ENCODE peak calls at places on chromosome 21, in eight cellular contexts. U is prostate gland, P is brain microvascular endothelial cell, I is psoas muscle, D is lower lobe of right lung, Z is fibroblast of lung, H is neural progenitor cell, J is choroid plexus epithelial cell. F is an unnamed sample.

GRCh38 chr21:25836396-25836795 is 101.6 kb downstream of the GABPA start:
- DNase-seq in J (peak), Z (peak), U (no peak), P (no peak), H (no peak), I (no peak), D (no peak), F (no peak)

GRCh38 chr21:34796518-34797201 is 127.9 kb downstream of the CLIC6 start:
- DNase-seq in Z (no peak), H (no peak), P (no peak), D (no peak), I (no peak), J (no peak), U (peak), F (no peak)

GRCh38 chr21:28754127-28754611 is 238.5 kb downstream of the LTN1 start:
- DNase-seq in H (no peak), U (peak), D (no peak), P (peak), Z (peak), I (no peak), J (peak), F (peak)

GRCh38 chr21:27817902-27818623 is 851.2 kb upstream of the ADAMTS5 start:
- DNase-seq in Z (no peak), U (no peak), H (no peak), I (no peak), P (no peak), D (no peak), J (peak), F (no peak)

GRCh38 chr21:43315244-43316137 is 111.4 kb downstream of the SIK1 start:
- DNase-seq in I (peak), P (no peak), D (no peak), Z (no peak), J (no peak), U (no peak), H (no peak), F (no peak)

GRCh38 chr21:41651830-41652229 is 115.0 kb downstream of the RIPK4 start:
- DNase-seq in J (no peak), U (no peak), Z (no peak), H (no peak), P (no peak), I (no peak), D (no peak), F (no peak)

GRCh38 chr21:43287111-43287973 is 118.5 kb downstream of the CRYAA start:
- DNase-seq in H (no peak), J (peak), I (peak), U (no peak), Z (no peak), D (peak), P (no peak), F (no peak)

GRCh38 chr21:41316641-41317392 is at the start of gene FAM3B:
- DNase-seq in D (peak), I (no peak), Z (no peak), P (no peak), H (peak), J (no peak), U (no peak), F (no peak)

GRCh38 chr21:38250991-38251418 is 5.8 kb upstream of the KCNJ15 start:
- DNase-seq in D (no peak), J (no peak), P (peak), H (no peak), I (no peak), Z (peak), U (no peak), F (no peak)

GRCh38 chr21:28904961-28905435 is 87.7 kb downstream of the LTN1 start:
- DNase-seq in J (no peak), U (no peak), D (no peak), I (no peak), H (no peak), P (no peak), Z (no peak), F (no peak)

GRCh38 chr21:26844258-26845065 is 747 bp downstream of the ADAMTS1 start:
- DNase-seq in H (peak), U (peak), D (peak), Z (peak), J (peak), I (peak), P (peak), F (no peak)

GRCh38 chr21:41821081-41821755 is 54.4 kb upstream of the RIPK4 start:
- DNase-seq in I (no peak), U (no peak), D (no peak), J (no peak), Z (no peak), P (no peak), H (no peak), F (no peak)

GRCh38 chr21:41345934-41346685 is 15.7 kb upstream of the MX2 start:
- DNase-seq in J (no peak), I (no peak), P (no peak), U (peak), D (no peak), Z (no peak), H (no peak), F (no peak)

GRCh38 chr21:41673596-41674335 is 93.1 kb downstream of the RIPK4 start:
- DNase-seq in P (no peak), D (no peak), H (no peak), I (no peak), Z (no peak), J (no peak), U (no peak), F (no peak)

GRCh38 chr21:35204850-35205564 is 155.9 kb upstream of the RUNX1 start:
- DNase-seq in U (peak), Z (peak), J (peak), P (peak), I (peak), H (no peak), D (peak), F (peak)

GRCh38 chr21:25639922-25640670 is 1.0 kb downstream of the JAM2 start:
- DNase-seq in H (peak), J (no peak), D (no peak), U (peak), I (peak), Z (peak), P (no peak), F (no peak)

GRCh38 chr21:25857308-25858099 is 122.7 kb downstream of the GABPA start:
- DNase-seq in D (no peak), P (no peak), I (no peak), Z (no peak), J (no peak), H (no peak), U (no peak), F (no peak)

GRCh38 chr21:41755934-41756773 is 10.7 kb downstream of the RIPK4 start:
- DNase-seq in H (no peak), P (no peak), I (no peak), Z (no peak), J (no peak), U (no peak), D (no peak), F (no peak)

GRCh38 chr21:40704141-40704540 is 142.8 kb downstream of the DSCAM start:
- DNase-seq in U (no peak), D (no peak), P (no peak), J (no peak), Z (no peak), I (no peak), H (no peak), F (no peak)

GRCh38 chr21:42219606-42220137 is 732 bp downstream of the ABCG1 start:
- DNase-seq in I (peak), U (no peak), P (no peak), J (no peak), H (peak), D (peak), Z (peak), F (no peak)

GRCh38 chr21:26169611-26170470 is 729 bp downstream of the APP start:
- DNase-seq in I (peak), Z (peak), H (peak), J (peak), P (peak), U (peak), D (peak), F (no peak)

GRCh38 chr21:27569091-27569490 is 602.2 kb upstream of the ADAMTS5 start:
- DNase-seq in D (no peak), Z (peak), U (no peak), J (peak), I (no peak), P (no peak), H (no peak), F (no peak)

GRCh38 chr21:40516336-40516735 is 330.6 kb downstream of the DSCAM start:
- DNase-seq in J (no peak), D (no peak), Z (no peak), U (no peak), P (no peak), H (peak), I (peak), F (no peak)

GRCh38 chr21:22351076-22351475 is 1352.9 kb downstream of the NCAM2 start:
- DNase-seq in Z (no peak), H (no peak), J (no peak), I (no peak), U (no peak), P (no peak), D (no peak), F (no peak)

GRCh38 chr21:29315155-29315749 is 16.5 kb downstream of the BACH1 start:
- DNase-seq in H (no peak), P (no peak), D (no peak), I (no peak), U (no peak), Z (no peak), J (no peak), F (no peak)

GRCh38 chr21:41786521-41786987 is 19.7 kb upstream of the RIPK4 start:
- DNase-seq in D (no peak), Z (peak), J (no peak), H (no peak), U (peak), P (no peak), I (no peak), F (peak)

GRCh38 chr21:26614251-26614650 is 41.2 kb upstream of the CYYR1 start:
- DNase-seq in H (no peak), Z (no peak), P (no peak), J (peak), U (no peak), I (no peak), D (no peak), F (no peak)

GRCh38 chr21:37435120-37435519 is 68.5 kb downstream of the DYRK1A start:
- DNase-seq in J (peak), U (no peak), I (peak), D (no peak), Z (peak), P (peak), H (peak), F (peak)

GRCh38 chr21:37166733-37167132 is 93.7 kb downstream of the TTC3 start:
- DNase-seq in U (no peak), H (peak), J (no peak), I (no peak), P (no peak), D (no peak), Z (no peak), F (no peak)

DNA sequence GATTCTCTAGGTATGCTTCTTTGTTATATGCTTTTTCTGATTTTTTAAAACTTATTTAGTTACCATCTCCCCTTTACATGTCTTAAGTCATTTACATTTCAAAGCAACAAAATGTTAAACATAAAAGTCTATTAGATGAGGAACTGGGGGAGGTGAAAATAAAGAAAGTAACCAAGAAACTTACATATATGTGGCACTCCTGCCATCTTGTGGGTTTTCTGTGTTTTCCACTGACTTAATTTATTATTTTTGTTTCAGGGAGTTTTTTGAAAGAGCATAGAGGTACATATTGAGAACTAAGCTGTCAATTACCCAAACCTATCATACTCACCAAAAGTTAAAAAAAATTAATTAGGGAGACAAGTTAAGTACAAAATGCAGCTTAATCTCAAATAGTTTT is 1531.1 kb downstream of the MRPL39 start:
- DNase-seq in P (no peak), J (peak), U (no peak), D (no peak), I (no peak), Z (peak), H (no peak), F (no peak)
- TF ChIP-seq CTCF in P (no peak), J (no peak), U (no peak), D (no peak), I (no peak), Z (no peak), H (no peak), F (no peak)

GRCh38 chr21:44658913-44659595 is 1.3 kb downstream of the KRTAP12-3 start:
- DNase-seq in H (no peak), Z (no peak), I (no peak), D (no peak), U (no peak), J (no peak), P (no peak), F (no peak)
- H3K4me3 ChIP-seq in H (no peak), Z (no peak), I (no peak), D (no peak), U (no peak), J (no peak), P (no peak), F (no peak)

DNA sequence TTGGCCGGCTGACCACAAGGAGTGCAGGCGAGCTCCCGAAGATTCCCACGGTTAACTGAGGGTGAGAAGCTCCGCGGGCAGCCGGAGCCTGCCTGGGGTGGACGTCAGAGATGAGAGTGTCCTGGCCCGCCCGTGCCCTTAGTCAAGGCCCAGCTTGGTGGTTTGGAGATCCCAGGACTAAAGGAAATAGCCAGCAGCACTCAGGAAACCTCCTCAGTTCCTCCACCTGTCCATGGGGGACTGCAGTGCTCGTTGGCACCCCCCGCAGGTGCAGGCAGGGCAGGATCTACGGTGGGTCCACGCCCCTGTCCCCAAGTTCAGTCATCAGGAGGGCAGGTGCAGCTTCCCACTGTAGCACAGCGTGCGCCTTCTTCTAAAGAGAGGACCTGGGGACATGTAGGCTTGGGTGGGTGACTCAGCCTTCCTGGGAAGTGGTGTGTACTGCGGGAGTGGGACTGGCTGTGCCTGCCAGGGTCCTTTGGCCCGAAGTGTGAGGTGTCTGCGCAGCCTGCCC is 32.5 kb downstream of the SLX9 start:
- DNase-seq in I (no peak), H (no peak), J (no peak), D (no peak), U (no peak), Z (no peak), P (no peak), F (no peak)
- TF ChIP-seq CTCF in I (no peak), H (no peak), J (no peak), D (no peak), U (no peak), Z (no peak), P (no peak), F (no peak)

GRCh38 chr21:39467746-39468145 is 16.0 kb downstream of the SH3BGR start:
- DNase-seq in I (no peak), J (no peak), Z (no peak), U (no peak), D (no peak), P (no peak), H (no peak), F (no peak)
- H3K4me3 ChIP-seq in I (no peak), J (no peak), Z (no peak), U (no peak), D (no peak), P (no peak), H (no peak), F (no peak)

DNA sequence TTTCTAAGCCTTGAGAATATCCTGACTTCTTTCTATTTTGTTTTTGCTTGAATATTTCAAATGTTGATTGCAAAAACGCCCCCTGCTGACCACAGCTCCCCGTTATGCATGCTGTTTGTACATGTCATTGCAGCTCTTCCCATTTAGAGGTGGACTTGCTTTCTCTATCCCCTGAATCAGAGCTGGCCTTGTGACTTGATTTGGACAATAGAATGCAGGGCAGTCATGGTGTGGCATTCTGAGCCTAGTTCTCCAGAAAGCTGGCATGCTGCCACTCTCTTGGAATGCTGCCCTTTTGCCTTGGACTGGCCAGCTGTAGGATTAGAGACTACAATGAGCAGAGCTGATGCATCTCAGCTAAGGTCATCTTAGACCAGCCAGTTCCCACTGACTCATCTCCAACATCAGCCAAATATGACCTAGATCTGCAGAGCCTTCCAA is 1561.5 kb downstream of the MRPL39 start:
- DNase-seq in I (peak), D (peak), U (peak), H (peak), P (peak), Z (peak), J (peak), F (peak)
- TF ChIP-seq CTCF in I (peak), D (peak), U (no peak), H (peak), P (peak), Z (peak), J (peak), F (no peak)

GRCh38 chr21:31371715-31372114 is 27.7 kb upstream of the TIAM1 start:
- DNase-seq in Z (peak), H (no peak), J (no peak), P (no peak), D (no peak), U (no peak), I (no peak), F (no peak)
- H3K4me3 ChIP-seq in Z (no peak), H (no peak), J (no peak), P (no peak), D (no peak), U (no peak), I (no peak), F (no peak)

GRCh38 chr21:33372582-33372981 is 30.6 kb upstream of the IFNGR2 start:
- DNase-seq in Z (no peak), J (no peak), D (no peak), P (no peak), H (no peak), I (no peak), U (no peak), F (no peak)

GRCh38 chr21:33374874-33375644 is 28.2 kb upstream of the IFNGR2 start:
- DNase-seq in U (no peak), H (no peak), J (no peak), D (no peak), P (no peak), I (no peak), Z (no peak), F (no peak)

GRCh38 chr21:33373451-33373850 is 29.8 kb upstream of the IFNGR2 start:
- DNase-seq in J (no peak), I (no peak), Z (peak), D (no peak), P (no peak), H (no peak), U (no peak), F (no peak)

GRCh38 chr21:33377221-33377620 is 26.0 kb upstream of the IFNGR2 start:
- DNase-seq in U (no peak), I (no peak), H (no peak), P (no peak), D (no peak), Z (no peak), J (no peak), F (no peak)

GRCh38 chr21:33374080-33374873 is 28.9 kb upstream of the IFNGR2 start:
- DNase-seq in U (peak), Z (peak), J (peak), H (peak), P (peak), D (no peak), I (no peak), F (peak)
- TF ChIP-seq CTCF in U (no peak), Z (peak), J (peak), H (peak), P (peak), D (peak), I (peak), F (peak)

DNA sequence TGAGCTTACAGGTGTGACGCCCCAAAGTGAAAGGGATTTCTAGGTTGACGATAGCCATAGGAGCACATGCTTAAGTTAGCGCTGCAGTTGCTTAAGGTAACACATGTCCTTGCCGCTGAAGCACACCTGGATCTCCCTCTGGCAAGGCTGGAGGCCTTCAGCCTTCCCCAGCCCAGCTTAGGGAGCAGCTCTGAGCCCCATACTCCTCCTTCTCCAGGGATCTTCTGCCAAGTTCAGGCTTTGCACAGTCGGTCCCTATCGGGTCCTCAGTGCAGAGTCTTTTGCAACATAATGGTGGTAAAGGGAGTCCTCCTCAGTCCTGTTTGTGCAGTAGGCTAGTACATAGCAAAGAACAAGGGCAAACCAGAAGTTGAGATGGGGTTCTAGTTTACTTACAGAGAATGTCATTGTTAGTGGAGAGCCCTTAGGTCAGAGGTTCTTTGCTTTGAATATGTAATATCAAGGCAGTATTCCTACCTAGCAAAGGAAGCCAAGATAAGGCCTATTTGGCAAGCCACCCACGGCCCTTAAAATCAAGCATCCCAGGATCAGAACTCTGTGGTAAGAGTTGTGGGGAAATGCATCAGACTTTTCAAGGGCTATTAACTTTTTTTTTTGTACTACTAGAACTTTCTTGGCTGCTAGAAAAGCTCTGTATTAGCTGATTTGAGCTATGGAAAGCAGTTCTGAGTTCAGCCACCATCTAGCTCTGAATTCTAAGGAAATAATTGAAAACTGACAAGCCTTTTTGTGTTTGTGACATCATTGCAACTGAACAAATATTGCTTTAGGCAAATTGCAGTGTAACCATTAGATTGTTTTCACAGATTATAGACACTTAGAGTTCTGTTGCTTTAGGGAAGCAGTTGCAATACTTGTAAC is 1.4 kb downstream of the EVA1C start:
- DNase-seq in U (peak), I (peak), H (no peak), J (peak), D (peak), Z (peak), P (no peak), F (no peak)
- H3K4me3 ChIP-seq in U (peak), I (peak), H (no peak), J (peak), D (peak), Z (peak), P (peak), F (peak)

DNA sequence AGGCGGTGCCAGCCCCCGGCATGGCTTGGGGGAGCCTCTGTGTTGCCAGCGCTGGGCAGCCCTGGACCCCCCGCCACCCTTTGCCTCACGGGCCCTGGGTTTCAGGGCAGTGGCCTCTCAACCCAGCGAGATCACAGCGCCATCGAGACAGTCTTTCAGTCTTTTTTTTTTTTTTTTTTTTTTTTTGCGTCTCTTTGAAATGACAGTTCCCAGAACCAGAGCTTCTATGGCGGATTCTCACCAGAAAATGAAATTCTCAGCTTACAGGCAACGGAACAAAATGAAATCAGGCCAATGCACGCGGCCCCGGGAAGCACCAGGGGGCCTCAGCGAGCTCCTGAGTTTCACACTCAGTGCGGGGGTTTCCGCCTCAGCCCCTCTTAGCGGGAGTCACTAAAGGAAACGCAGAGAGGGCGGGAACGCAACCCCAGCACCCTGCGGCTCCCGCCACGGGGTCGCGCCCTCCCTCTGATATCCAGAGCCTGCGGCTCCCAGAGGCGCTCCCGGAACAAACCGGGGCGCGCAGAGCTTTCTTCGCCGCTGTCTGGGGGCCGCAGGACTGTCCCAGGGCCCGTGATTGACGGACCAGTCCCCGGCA is 8.0 kb upstream of the COL6A1 start:
- DNase-seq in D (peak), I (peak), J (peak), P (peak), H (peak), U (peak), Z (peak), F (no peak)
- TF ChIP-seq CTCF in D (peak), I (peak), J (peak), P (peak), H (peak), U (no peak), Z (peak), F (peak)

F was measured in HFF-Myc.